ENCODE peak calls at places on chromosomes 13 and 19, in ten cellular contexts. V, X, F, E, U, Q, N, M, I and B are unnamed samples.

GRCh38 chr19:3034845-3035541 is 5.9 kb upstream of the TLE2 start:
- DNase-seq in U (no peak), X (no peak), I (peak; percentile 76), Q (peak; percentile 64), M (no peak), F (peak; percentile 62), V (no peak), E (no peak), N (peak; percentile 77), B (no peak)

GRCh38 chr19:14318873-14319272 is 62.4 kb upstream of the ADGRE5 start:
- DNase-seq in V (peak; percentile 24), E (no peak), U (no peak), Q (peak; percentile 13), X (no peak), F (peak; percentile 36), N (no peak), I (no peak), M (no peak), B (no peak)

GRCh38 chr13:35780613-35781012 is 304.1 kb upstream of the MAB21L1 start:
- DNase-seq in F (no peak), Q (no peak), U (no peak), X (no peak), N (no peak), I (no peak), E (no peak), V (no peak), M (no peak), B (no peak)

GRCh38 chr13:49690133-49690989 is 925 bp downstream of the EBPL start:
- DNase-seq in V (no peak), Q (peak; percentile 31), E (peak; percentile 39), F (no peak), X (no peak), N (peak; percentile 71), M (no peak), U (peak; percentile 65), I (peak; percentile 71), B (peak; percentile 55)

GRCh38 chr13:32976046-32976781 is 40.0 kb upstream of the KL start:
- DNase-seq in U (no peak), X (no peak), Q (no peak), M (no peak), N (no peak), V (no peak), I (no peak), E (no peak), F (no peak), B (no peak)

GRCh38 chr19:53998223-53998622 is 6.8 kb downstream of the CACNG6 start:
- DNase-seq in N (no peak), I (no peak), M (no peak), X (no peak), U (no peak), Q (no peak), E (no peak), V (no peak), F (no peak), B (no peak)

GRCh38 chr13:41411536-41411935 is 45.8 kb upstream of the RGCC start:
- DNase-seq in X (no peak), M (no peak), F (peak; percentile 57), I (peak; percentile 76), V (no peak), U (no peak), E (peak; percentile 29), N (peak; percentile 56), Q (no peak), B (peak; percentile 16)

GRCh38 chr13:76696370-76696769 is 189.8 kb downstream of the KCTD12 start:
- DNase-seq in N (no peak), I (no peak), Q (no peak), E (peak; percentile 42), X (no peak), V (no peak), U (no peak), F (no peak), M (no peak), B (no peak)

GRCh38 chr13:84237181-84237580 is 354.9 kb upstream of the SLITRK1 start:
- DNase-seq in N (no peak), V (no peak), M (no peak), U (no peak), I (no peak), F (peak; percentile 4), X (no peak), Q (no peak), E (no peak), B (no peak)

GRCh38 chr13:32032780-32033179 is 1.2 kb downstream of the FRY start:
- DNase-seq in M (no peak), I (no peak), E (no peak), Q (no peak), F (no peak), N (no peak), V (no peak), X (no peak), U (no peak), B (no peak)

GRCh38 chr19:5536337-5536894 is 31.3 kb downstream of the TINCR start:
- DNase-seq in N (peak; percentile 80), I (peak; percentile 69), Q (no peak), X (no peak), U (peak; percentile 75), F (peak; percentile 97), E (peak; percentile 23), M (no peak), V (peak; percentile 81), B (no peak)

GRCh38 chr19:18433039-18433691 is 4.8 kb downstream of the ISYNA1 start:
- DNase-seq in N (peak; percentile 80), Q (no peak), U (no peak), E (no peak), F (peak; percentile 50), I (peak; percentile 62), X (no peak), M (no peak), V (no peak), B (no peak)

GRCh38 chr19:55486971-55487883 is 1.0 kb upstream of the SSC5D start:
- DNase-seq in Q (peak; percentile 60), F (peak; percentile 44), M (no peak), E (peak; percentile 77), I (peak; percentile 96), X (no peak), V (peak; percentile 87), N (peak; percentile 88), U (no peak), B (peak; percentile 92)

GRCh38 chr19:46718157-46718933 is 1.4 kb upstream of the PRKD2 start:
- DNase-seq in E (peak; percentile 63), F (peak; percentile 30), U (peak; percentile 61), X (no peak), Q (peak; percentile 76), I (peak; percentile 41), N (peak; percentile 53), M (no peak), V (peak; percentile 50), B (no peak)

GRCh38 chr13:41854758-41855157 is 106.2 kb downstream of the VWA8 start:
- DNase-seq in U (no peak), F (no peak), V (no peak), Q (no peak), E (no peak), I (peak; percentile 12), M (no peak), N (no peak), X (no peak), B (no peak)

GRCh38 chr19:48713041-48713863 is 6.3 kb downstream of the MAMSTR start:
- DNase-seq in F (peak; percentile 74), Q (no peak), N (no peak), I (no peak), E (peak; percentile 75), M (no peak), U (no peak), X (no peak), V (peak; percentile 27), B (no peak)

DNA sequence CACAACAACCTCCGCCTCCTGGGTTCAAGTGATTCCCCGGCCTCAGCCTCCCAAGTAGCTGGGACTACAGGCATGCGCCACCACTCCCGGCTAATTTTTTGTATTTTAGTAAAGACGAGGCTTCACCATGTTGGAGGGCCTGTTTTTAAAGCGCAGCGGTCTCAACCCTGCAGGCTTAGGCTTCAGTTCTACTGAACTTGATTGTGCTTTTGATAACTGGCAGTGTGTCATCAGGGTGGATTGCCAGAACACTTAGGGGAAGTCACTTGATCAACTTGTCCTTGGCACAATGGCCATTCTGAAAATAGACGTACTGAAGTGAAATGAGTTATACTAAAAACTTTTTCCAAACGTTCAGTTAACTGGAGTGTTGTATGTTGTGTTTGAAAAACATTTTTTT is 472.2 kb downstream of the KLF5 start:
- DNase-seq in U (no peak), N (peak; percentile 82), F (no peak), Q (no peak), X (no peak), V (no peak), M (no peak), E (no peak), I (no peak), B (no peak)
- H3K27ac ChIP-seq in U (no peak overlapping the region), N (peak overlapping the region; percentile 29), F (no peak overlapping the region), Q (no peak overlapping the region), X (no peak overlapping the region), V (peak overlapping the region; percentile 56), M (peak overlapping the region; percentile 30), E (no peak overlapping the region), I (no peak overlapping the region), B (no peak overlapping the region)

GRCh38 chr13:97366172-97366688 is 67.7 kb upstream of the RAP2A start:
- DNase-seq in F (no peak), U (no peak), I (no peak), V (no peak), E (peak; percentile 16), Q (no peak), M (no peak), X (no peak), N (no peak), B (no peak)
- TF ChIP-seq CTCF in F (peak; percentile 5), U (no peak), I (peak; percentile 11), V (no peak), E (peak; percentile 22), Q (no peak), M (no peak), X (no peak), N (no peak), B (peak; percentile 28)

DNA sequence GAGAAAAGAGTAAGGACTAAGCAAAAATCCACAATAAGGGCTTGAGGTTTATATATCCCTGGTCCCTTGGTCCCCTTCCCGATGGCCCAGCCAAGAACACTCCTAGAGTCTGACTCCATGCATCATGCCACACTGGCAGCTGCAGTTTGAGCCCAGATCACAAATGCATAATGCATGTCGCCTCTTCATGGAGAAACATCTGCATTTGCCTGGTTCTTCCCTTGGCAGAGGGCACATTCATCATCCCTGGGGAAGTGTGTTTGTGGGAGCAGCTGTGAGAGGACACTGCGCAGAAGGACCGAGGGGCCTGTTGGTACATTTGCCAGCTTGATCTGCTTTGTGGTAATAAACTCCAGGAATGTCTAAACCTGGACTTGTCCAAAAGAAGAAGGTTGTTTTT is 731.8 kb downstream of the FGF9 start:
- DNase-seq in U (no peak), I (no peak), F (no peak), Q (no peak), V (no peak), N (no peak), M (no peak), X (no peak), E (no peak), B (no peak)
- H3K27ac ChIP-seq in U (no peak overlapping the region), I (no peak overlapping the region), F (no peak overlapping the region), Q (no peak overlapping the region), V (no peak overlapping the region), N (no peak overlapping the region), M (no peak overlapping the region), X (no peak overlapping the region), E (no peak overlapping the region), B (no peak overlapping the region)

DNA sequence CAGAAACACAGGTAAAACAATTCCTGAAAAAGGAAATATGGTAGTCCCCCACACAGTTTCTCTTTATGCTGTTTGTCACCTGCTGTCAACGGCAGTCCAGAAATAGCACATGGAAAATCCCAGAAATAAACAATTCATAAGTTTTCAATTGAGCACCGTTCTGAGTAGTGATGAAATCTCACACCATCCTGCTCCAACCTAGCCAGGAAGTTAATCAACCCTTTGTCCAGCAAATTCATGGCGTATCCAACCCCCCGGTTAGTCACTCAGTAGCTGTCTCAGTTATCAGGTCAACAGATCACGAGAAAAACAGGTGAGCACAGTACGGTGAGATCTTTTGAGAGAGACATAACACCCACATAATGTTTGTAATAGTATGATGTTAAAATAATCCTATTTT is 74.2 kb downstream of the TUBGCP3 start:
- DNase-seq in M (no peak), X (no peak), E (no peak), Q (no peak), N (no peak), V (no peak), I (no peak), F (no peak), U (no peak), B (no peak)
- TF ChIP-seq CTCF in M (no peak), X (no peak), E (no peak), Q (no peak), N (no peak), V (no peak), I (no peak), F (no peak), U (no peak), B (no peak)